ENCODE peak calls at places on chromosomes 16 and 17, in five cellular contexts. M is aorta, Y is adrenal gland, J is right lobe of liver, A is body of pancreas. Z is an unnamed sample. For H3K4me1, the result is how much of the 10 kb centered on the place peaks cover.

GRCh38 chr17:45440161-45440859 is 7.6 kb upstream of the ARHGAP27 start:
- DNase-seq in J (no peak), A (no peak), Y (no peak), M (no peak), Z (no peak)

GRCh38 chr16:24822542-24822941 is 23.2 kb upstream of the SLC5A11 start:
- DNase-seq in M (no peak), Y (no peak), J (no peak), A (no peak), Z (no peak)

GRCh38 chr16:61237804-61238485 is 798.3 kb downstream of the CDH8 start:
- DNase-seq in M (no peak), Y (no peak), A (no peak), J (no peak), Z (no peak)

GRCh38 chr16:89893642-89894548 is 20.5 kb downstream of the TCF25 start:
- DNase-seq in M (no peak), A (no peak), Y (no peak), J (no peak), Z (no peak)

GRCh38 chr17:69414408-69415274 is at the start of gene MAP2K6:
- DNase-seq in M (peak), A (peak), J (peak), Y (peak), Z (peak)

GRCh38 chr17:76893623-76894358 is 25.6 kb downstream of the MGAT5B start:
- DNase-seq in Y (peak), M (no peak), A (no peak), J (no peak), Z (no peak)

GRCh38 chr17:64773836-64774761 is 112.0 kb upstream of the SMURF2 start:
- DNase-seq in J (no peak), M (no peak), A (no peak), Y (no peak), Z (no peak)

GRCh38 chr16:75580-76501 is 2.2 kb upstream of the MPG start:
- DNase-seq in A (peak), M (peak), J (no peak), Y (peak), Z (no peak)

GRCh38 chr17:14307560-14308024 is 6.7 kb downstream of the HS3ST3B1 start:
- DNase-seq in M (no peak), J (no peak), Y (peak), A (no peak), Z (no peak)

GRCh38 chr17:70892527-70892926 is 723.2 kb downstream of the KCNJ2 start:
- DNase-seq in Y (no peak), A (no peak), J (no peak), M (no peak), Z (no peak)

GRCh38 chr17:12070561-12070960 is 49.9 kb downstream of the MAP2K4 start:
- DNase-seq in M (no peak), A (no peak), Y (no peak), J (no peak), Z (no peak)

GRCh38 chr17:64369007-64369893 is 21.4 kb downstream of the PECAM1 start:
- DNase-seq in M (no peak), A (no peak), Y (no peak), J (no peak), Z (no peak)

GRCh38 chr17:41710472-41711090 is 1.6 kb upstream of the GAST start:
- DNase-seq in M (no peak), Y (peak), A (no peak), J (no peak), Z (no peak)

GRCh38 chr16:51393381-51394005 is 242.4 kb upstream of the SALL1 start:
- DNase-seq in M (no peak), A (no peak), J (no peak), Y (no peak), Z (no peak)

GRCh38 chr17:27970587-27970986 is 71.9 kb upstream of the NLK start:
- DNase-seq in A (no peak), M (no peak), Y (no peak), J (no peak), Z (no peak)

GRCh38 chr17:60372790-60373483 is 19.0 kb downstream of the USP32 start:
- DNase-seq in A (no peak), M (no peak), Y (no peak), J (no peak), Z (no peak)

GRCh38 chr17:61409301-61410099 is 9.9 kb downstream of the TBX2 start:
- DNase-seq in A (peak), Y (peak), J (peak), M (peak), Z (no peak)

GRCh38 chr16:88022076-88023042 is 71.1 kb downstream of the BANP start:
- DNase-seq in A (no peak), Y (no peak), J (no peak), M (peak), Z (no peak)

GRCh38 chr16:86510465-86511261 is at the start of gene FOXF1:
- DNase-seq in M (no peak), Y (no peak), A (no peak), J (no peak), Z (peak)

GRCh38 chr17:50541916-50542688 is 4.9 kb upstream of the SPATA20 start:
- DNase-seq in J (peak), A (peak), Y (peak), M (peak), Z (peak)

GRCh38 chr17:56819431-56820145 is 14.1 kb downstream of the C17orf67 start:
- DNase-seq in J (no peak), Y (peak), M (peak), A (peak), Z (peak)

GRCh38 chr17:34154916-34155730 is 100.0 kb upstream of the CCL2 start:
- DNase-seq in M (no peak), J (no peak), A (no peak), Y (no peak), Z (no peak)

GRCh38 chr16:50276801-50277560 is 10.6 kb downstream of the ADCY7 start:
- DNase-seq in J (no peak), A (no peak), Y (no peak), M (no peak), Z (no peak)

GRCh38 chr17:56451629-56452028 is 141.9 kb upstream of the NOG start:
- DNase-seq in Y (no peak), M (no peak), J (no peak), A (no peak), Z (no peak)

GRCh38 chr16:66905633-66906539 is 12.8 kb downstream of the CDH16 start:
- DNase-seq in J (peak), Y (peak), M (no peak), A (peak), Z (peak)

GRCh38 chr16:77869997-77870813 is 81.8 kb downstream of the VAT1L start:
- DNase-seq in J (no peak), A (no peak), M (peak), Y (peak), Z (no peak)

GRCh38 chr17:81814748-81815645 is 11.0 kb downstream of the GCGR start:
- DNase-seq in J (no peak), Y (no peak), M (no peak), A (no peak), Z (no peak)

GRCh38 chr16:51155901-51156810 is 5.1 kb upstream of the SALL1 start:
- DNase-seq in A (no peak), M (no peak), J (no peak), Y (no peak), Z (no peak)

GRCh38 chr17:73694491-73694890 is 50.2 kb upstream of the SDK2 start:
- DNase-seq in A (no peak), Y (no peak), J (no peak), M (no peak), Z (no peak)

GRCh38 chr17:21573961-21574610 is 118.2 kb upstream of the KCNJ18 start:
- DNase-seq in J (no peak), A (peak), Y (peak), M (peak), Z (peak)

GRCh38 chr16:10664720-10665126 is 30.0 kb downstream of the TEKT5 start:
- DNase-seq in M (no peak), Y (no peak), J (no peak), A (no peak), Z (no peak)

GRCh38 chr16:23371368-23371767 is 69.3 kb downstream of the SCNN1B start:
- DNase-seq in M (no peak), A (no peak), Y (no peak), J (no peak), Z (no peak)

GRCh38 chr17:45640141-45640850 is 143.8 kb upstream of the CRHR1 start:
- DNase-seq in A (peak), J (peak), M (peak), Y (peak), Z (peak)

DNA sequence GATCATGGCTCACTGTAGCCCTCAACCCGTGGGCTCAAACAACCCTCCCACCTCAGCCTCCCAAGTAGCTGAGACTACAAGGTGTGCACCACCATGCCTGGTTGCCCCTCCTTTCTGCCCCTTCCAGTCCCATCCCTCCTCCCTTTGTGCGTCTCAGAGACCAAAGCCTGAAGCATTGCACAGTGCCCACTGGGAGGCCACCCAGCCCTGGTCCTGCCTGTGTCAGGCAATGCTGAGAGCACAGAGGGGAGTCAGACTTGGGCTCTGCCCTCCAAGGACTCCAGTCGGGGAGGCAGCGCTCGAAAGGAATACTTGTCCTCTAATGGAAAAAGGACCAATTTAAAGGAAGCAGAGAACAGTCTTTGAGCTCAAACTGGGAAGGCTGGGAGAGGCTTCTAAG is 20.4 kb downstream of the RAI1 start:
- DNase-seq in A (no peak), M (no peak), J (no peak), Y (no peak), Z (no peak)
- H3K4me1 ChIP-seq in A (half or more), M (under half), J (under half), Y (under half), Z (under half)

GRCh38 chr17:2064511-2064910 is 9.6 kb downstream of the HIC1 start:
- DNase-seq in A (no peak), J (no peak), Y (no peak), M (no peak), Z (no peak)

GRCh38 chr17:2063306-2064146 is 8.6 kb downstream of the HIC1 start:
- DNase-seq in A (no peak), J (no peak), M (no peak), Y (no peak), Z (no peak)

GRCh38 chr17:2064980-2065785 is 10.3 kb downstream of the HIC1 start:
- DNase-seq in A (no peak), Y (peak), M (peak), J (no peak), Z (no peak)

GRCh38 chr17:2062571-2063183 is 7.8 kb downstream of the HIC1 start:
- DNase-seq in A (no peak), M (no peak), Y (no peak), J (no peak), Z (no peak)

DNA sequence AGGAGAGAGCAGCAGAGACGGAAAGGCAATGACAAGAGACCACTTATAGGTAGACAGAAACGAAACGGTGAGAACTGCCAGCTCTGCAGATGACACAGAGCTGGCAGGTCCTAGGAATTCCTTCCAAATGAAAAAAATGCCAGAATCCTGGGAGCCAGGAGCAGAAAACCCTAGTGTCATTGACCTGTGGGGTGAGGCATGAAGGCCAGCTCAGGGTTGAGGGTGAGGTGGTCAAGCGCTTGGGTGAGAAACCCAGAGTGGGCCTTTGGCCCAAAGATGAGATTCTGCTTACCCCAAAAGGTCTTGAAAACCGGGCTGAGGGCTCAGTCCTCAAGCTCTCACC is 9.2 kb downstream of the HIC1 start:
- DNase-seq in J (no peak), Y (no peak), A (no peak), M (no peak), Z (no peak)
- H3K4me3 ChIP-seq in J (no peak), Y (no peak), A (no peak), M (no peak), Z (no peak)

DNA sequence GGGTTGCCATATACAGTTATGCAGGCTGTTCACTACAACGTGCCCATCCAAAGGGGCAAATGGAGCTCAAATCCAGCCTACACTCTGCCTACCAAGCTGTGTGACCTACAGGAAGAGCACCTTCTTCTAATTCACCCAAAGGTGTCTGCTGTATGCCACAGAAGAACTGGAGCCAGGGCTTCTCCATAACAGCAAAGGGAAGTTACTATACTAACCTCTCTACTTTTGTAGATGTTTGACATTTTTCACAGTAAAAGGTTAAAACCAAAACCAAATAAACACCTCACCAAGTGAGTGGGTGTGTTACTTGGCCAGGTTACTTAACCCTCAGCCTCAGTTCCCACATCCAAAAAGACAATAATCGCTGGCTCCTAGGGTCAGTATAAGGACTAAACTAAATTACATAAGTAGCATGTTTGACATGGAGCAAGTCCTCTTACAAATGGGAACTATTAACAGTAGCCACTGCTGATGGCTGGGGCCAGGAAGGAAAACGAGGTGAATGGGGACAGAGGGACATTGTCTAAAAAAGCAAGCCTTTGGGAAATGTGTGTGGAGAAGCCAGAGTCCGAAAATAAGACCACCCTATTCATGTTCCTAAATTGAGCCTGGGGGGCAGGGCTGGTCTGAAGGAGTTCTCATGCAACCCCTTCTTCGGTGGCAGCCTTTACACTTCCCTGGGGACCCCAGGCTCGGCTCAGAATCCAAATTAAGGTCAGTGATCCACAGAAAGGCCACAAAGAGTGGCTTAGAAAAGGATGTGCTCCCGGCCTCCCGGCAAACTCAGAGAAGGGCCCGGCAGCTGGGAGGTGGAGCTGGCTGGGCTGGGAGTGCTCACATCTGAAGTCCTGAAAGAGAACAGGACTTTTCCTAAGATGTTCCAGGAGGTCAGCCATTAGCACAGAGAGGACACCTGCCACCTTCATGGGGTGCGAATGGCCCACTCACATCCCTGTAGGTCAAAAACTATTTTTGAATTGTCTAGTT is 13.5 kb downstream of the CUEDC1 start:
- DNase-seq in M (no peak), Y (no peak), A (no peak), J (no peak), Z (no peak)
- H3K27ac ChIP-seq in M (no peak), Y (no peak), A (peak), J (no peak), Z (no peak)

GRCh38 chr16:57883953-57884654 is 81.8 kb upstream of the KIFC3 start:
- DNase-seq in M (peak), A (no peak), Y (no peak), J (no peak), Z (no peak)

GRCh38 chr16:57883480-57883879 is 81.2 kb upstream of the KIFC3 start:
- DNase-seq in Y (no peak), A (no peak), M (no peak), J (no peak), Z (no peak)

GRCh38 chr16:57884655-57885133 is 82.4 kb upstream of the KIFC3 start:
- DNase-seq in Y (no peak), A (no peak), M (no peak), J (no peak), Z (no peak)

GRCh38 chr16:57882206-57882605 is 79.9 kb upstream of the KIFC3 start:
- DNase-seq in M (no peak), A (no peak), Y (no peak), J (no peak), Z (no peak)

GRCh38 chr16:57882797-57883196 is 80.5 kb upstream of the KIFC3 start:
- DNase-seq in Y (no peak), J (no peak), M (no peak), A (no peak), Z (no peak)
- H3K4me1 ChIP-seq in Y (under half), J (under half), M (under half), A (under half), Z (under half)

GRCh38 chr16:29729116-29729521 is 16.7 kb downstream of the C16orf54 start:
- DNase-seq in M (peak), J (no peak), A (no peak), Y (peak), Z (no peak)
- H3K4me3 ChIP-seq in M (no peak), J (no peak), A (no peak), Y (no peak), Z (no peak)

GRCh38 chr17:78367193-78367592 is 7.3 kb upstream of the SOCS3 start:
- DNase-seq in M (no peak), Y (no peak), A (no peak), J (no peak), Z (no peak)

GRCh38 chr17:78366109-78366848 is 6.4 kb upstream of the SOCS3 start:
- DNase-seq in M (no peak), Y (no peak), J (no peak), A (no peak), Z (no peak)

GRCh38 chr17:78368348-78368747 is 8.5 kb upstream of the SOCS3 start:
- DNase-seq in M (no peak), J (no peak), Y (no peak), A (no peak), Z (no peak)

GRCh38 chr17:78364436-78365281 is 4.8 kb upstream of the SOCS3 start:
- DNase-seq in Y (no peak), A (no peak), J (no peak), M (no peak), Z (no peak)

DNA sequence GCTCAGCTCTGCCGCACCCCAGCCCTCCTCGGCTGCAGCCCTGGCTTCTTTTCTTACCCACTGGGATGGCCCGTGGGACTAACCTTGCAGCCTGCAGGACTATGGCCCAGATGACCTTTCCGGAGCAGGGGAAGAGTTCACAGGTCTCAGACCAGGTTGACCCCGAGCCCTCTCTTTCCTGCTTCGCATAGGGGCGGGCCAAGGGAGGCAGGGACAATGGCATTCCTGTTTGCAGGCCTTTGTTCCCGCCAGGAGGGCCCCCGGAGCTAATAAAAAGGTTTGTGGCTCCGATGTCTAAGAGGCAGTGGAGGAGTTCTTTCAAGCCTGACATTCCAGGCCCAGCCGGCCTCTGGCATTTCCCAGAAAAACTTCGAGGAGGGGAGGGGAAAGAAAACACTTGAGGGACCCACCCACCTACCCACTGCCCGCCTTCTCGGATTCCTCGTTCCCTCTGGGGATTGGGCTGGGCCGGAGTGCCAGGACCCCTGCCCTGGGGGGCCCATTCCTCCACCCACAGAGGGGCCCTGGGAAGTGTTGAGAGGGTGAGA is 5.8 kb upstream of the SOCS3 start:
- DNase-seq in M (no peak), A (no peak), Y (no peak), J (no peak), Z (no peak)
- H3K27ac ChIP-seq in M (no peak), A (no peak), Y (no peak), J (peak), Z (no peak)

GRCh38 chr16:27461483-27462171 is 59.7 kb downstream of the IL21R start:
- DNase-seq in M (no peak), Y (no peak), A (no peak), J (no peak), Z (no peak)
- H3K4me1 ChIP-seq in M (under half), Y (under half), A (under half), J (under half), Z (half or more)

GRCh38 chr17:40307691-40308289 is 1.2 kb upstream of the RARA start:
- DNase-seq in J (no peak), Y (no peak), A (no peak), M (no peak), Z (no peak)

GRCh38 chr17:40303706-40304450 is 5.1 kb upstream of the RARA start:
- DNase-seq in M (no peak), A (no peak), Y (no peak), J (no peak), Z (no peak)

GRCh38 chr17:40304464-40304863 is 4.5 kb upstream of the RARA start:
- DNase-seq in J (no peak), A (no peak), Y (no peak), M (no peak), Z (no peak)

GRCh38 chr17:40307001-40307690 is 1.8 kb upstream of the RARA start:
- DNase-seq in M (no peak), Y (no peak), J (no peak), A (no peak), Z (peak)

GRCh38 chr17:40306395-40306794 is 2.6 kb upstream of the RARA start:
- DNase-seq in Y (no peak), A (no peak), M (no peak), J (no peak), Z (no peak)
- H3K4me3 ChIP-seq in Y (no peak), A (no peak), M (no peak), J (no peak), Z (no peak)

GRCh38 chr17:9054146-9054545 is 32.8 kb downstream of the NTN1 start:
- DNase-seq in J (no peak), A (no peak), Y (no peak), M (no peak), Z (no peak)
- H3K27ac ChIP-seq in J (no peak), A (no peak), Y (no peak), M (no peak), Z (no peak)

Z was measured in CD4-positive, alpha-beta memory T cell.